ENCODE peak calls at places on chromosomes 12 and 14, in eight cellular contexts. R is uterus, Z is cardiac muscle cell, F is lower lobe of right lung, N is PC-3, L is fibroblast of lung, K is body of pancreas, X is OCI-LY7. T is an unnamed sample. For H3K9me3, the result is how much of the 10 kb centered on the place peaks cover.

GRCh38 chr14:45785240-45785639 is 532.2 kb upstream of the MIS18BP1 start:
- DNase-seq in R (no peak), Z (no peak), F (no peak), N (no peak), L (no peak), K (peak), X (no peak), T (no peak)

GRCh38 chr14:60153996-60154395 is 11.2 kb downstream of the DHRS7 start:
- DNase-seq in R (no peak), Z (no peak), F (no peak), N (no peak), L (no peak), K (no peak), X (no peak), T (no peak)

GRCh38 chr12:52020539-52021336 is 14.0 kb downstream of the TAMALIN start:
- DNase-seq in R (no peak), Z (peak), F (no peak), N (peak), L (peak), K (peak), X (peak), T (peak)

GRCh38 chr12:120140603-120141002 is 24.1 kb upstream of the RAB35 start:
- DNase-seq in R (no peak), Z (no peak), F (no peak), N (no peak), L (no peak), K (no peak), X (no peak), T (no peak)

GRCh38 chr14:44154889-44155288 is 352.2 kb downstream of the FSCB start:
- DNase-seq in R (no peak), Z (no peak), F (no peak), N (peak), L (no peak), K (no peak), X (no peak), T (no peak)

GRCh38 chr14:67357583-67358354 is 1.8 kb downstream of the ATP6V1D start:
- DNase-seq in R (no peak), Z (no peak), F (no peak), N (peak), L (no peak), K (no peak), X (no peak), T (no peak)

GRCh38 chr14:23605931-23606585 is 27.5 kb upstream of the JPH4 start:
- DNase-seq in R (no peak), Z (no peak), F (no peak), N (no peak), L (no peak), K (no peak), X (no peak), T (no peak)

GRCh38 chr14:101905614-101906013 is 58.8 kb upstream of the DYNC1H1 start:
- DNase-seq in R (no peak), Z (no peak), F (no peak), N (no peak), L (no peak), K (no peak), X (no peak), T (no peak)

GRCh38 chr12:69755302-69755701 is 16.6 kb downstream of the RAB3IP start:
- DNase-seq in R (no peak), Z (no peak), F (no peak), N (no peak), L (no peak), K (no peak), X (no peak), T (no peak)

GRCh38 chr12:69756088-69756731 is 17.6 kb downstream of the RAB3IP start:
- DNase-seq in R (no peak), Z (no peak), F (no peak), N (no peak), L (no peak), K (no peak), X (no peak), T (no peak)

GRCh38 chr12:69758105-69758504 is 19.4 kb downstream of the RAB3IP start:
- DNase-seq in R (no peak), Z (no peak), F (no peak), N (no peak), L (no peak), K (no peak), X (no peak), T (no peak)
- H3K9me3 ChIP-seq in R (under half), Z (under half), F (under half), N (under half), L (under half), K (under half), X (under half), T (under half)

GRCh38 chr12:122021193-122021821 is 377 bp upstream of the BCL7A start:
- DNase-seq in R (peak), Z (peak), F (no peak), N (peak), L (no peak), K (peak), X (peak), T (no peak)

GRCh38 chr12:122021822-122022392 is at the start of gene BCL7A:
- DNase-seq in R (peak), Z (peak), F (peak), N (peak), L (peak), K (peak), X (peak), T (peak)

GRCh38 chr12:122022393-122023338 is 982 bp downstream of the BCL7A start:
- DNase-seq in R (no peak), Z (peak), F (no peak), N (peak), L (no peak), K (peak), X (peak), T (peak)

GRCh38 chr12:122018937-122019336 is 2.7 kb upstream of the BCL7A start:
- DNase-seq in R (no peak), Z (no peak), F (no peak), N (no peak), L (no peak), K (no peak), X (no peak), T (no peak)

GRCh38 chr12:122020795-122021192 is 890 bp upstream of the BCL7A start:
- DNase-seq in R (no peak), Z (no peak), F (no peak), N (no peak), L (no peak), K (no peak), X (peak), T (no peak)
- H3K27ac ChIP-seq in R (peak), Z (no peak), F (no peak), N (peak), L (no peak), K (peak), X (peak), T (no peak)

DNA sequence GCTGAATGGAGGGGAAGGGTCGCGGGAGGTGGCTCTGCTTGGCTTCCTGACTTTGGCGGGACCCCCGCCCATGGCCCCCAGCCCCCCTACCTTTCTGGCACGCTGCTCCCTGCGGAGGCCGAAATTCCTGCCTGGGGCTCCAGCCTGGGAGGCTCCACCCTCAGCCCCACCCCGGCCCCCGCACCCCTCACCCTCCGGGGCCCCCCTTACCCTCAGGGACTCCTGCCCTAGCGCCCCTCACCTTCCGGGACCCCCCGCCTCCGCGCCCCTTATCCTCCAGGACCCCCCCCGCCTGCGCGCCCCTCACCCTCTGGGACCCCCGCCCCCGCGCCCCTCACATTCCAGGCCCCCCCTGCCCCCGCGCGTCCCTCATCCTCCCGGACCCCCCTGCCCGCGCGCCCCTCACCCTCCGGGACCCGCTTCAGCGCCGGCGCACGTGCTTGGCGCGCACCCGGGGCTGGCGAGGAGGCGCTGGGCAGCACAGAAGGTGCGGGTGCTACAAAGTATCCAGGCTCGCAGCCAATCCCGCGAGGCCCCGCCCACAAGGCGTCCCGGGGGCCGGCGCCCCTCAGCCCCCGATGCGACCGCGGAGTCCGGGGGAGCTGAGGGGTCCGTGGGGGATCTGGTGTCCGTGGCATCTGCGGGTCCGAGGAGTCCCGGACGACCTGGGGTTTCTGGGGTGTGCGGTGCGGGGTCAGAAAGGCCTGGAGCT is at the start of gene ANHX:
- DNase-seq in R (no peak), Z (no peak), F (no peak), N (no peak), L (no peak), K (no peak), X (no peak), T (no peak)
- H3K9me3 ChIP-seq in R (under half), Z (under half), F (under half), N (under half), L (under half), K (under half), X (under half), T (under half)

DNA sequence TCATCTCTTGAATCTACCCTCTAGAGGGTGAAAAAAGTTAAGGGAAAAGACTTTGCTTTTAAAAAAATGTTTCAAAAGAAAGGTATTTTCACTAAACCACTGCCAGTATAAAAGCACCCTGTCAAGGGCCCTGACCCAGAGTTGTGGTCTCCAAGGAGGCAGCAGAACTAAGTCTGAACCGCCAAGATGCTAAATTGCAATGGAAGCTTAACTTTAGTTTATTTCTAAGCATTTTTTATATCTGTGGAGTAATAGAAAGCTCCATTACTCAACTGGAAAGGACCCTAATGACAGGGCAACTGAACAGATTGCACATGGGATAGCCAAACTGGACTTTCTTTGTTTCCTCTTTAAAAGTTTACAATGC is 379.8 kb downstream of the NAV3 start:
- DNase-seq in R (no peak), Z (no peak), F (no peak), N (no peak), L (no peak), K (no peak), X (no peak), T (no peak)
- H3K27ac ChIP-seq in R (peak), Z (no peak), F (no peak), N (peak), L (peak), K (no peak), X (no peak), T (no peak)

DNA sequence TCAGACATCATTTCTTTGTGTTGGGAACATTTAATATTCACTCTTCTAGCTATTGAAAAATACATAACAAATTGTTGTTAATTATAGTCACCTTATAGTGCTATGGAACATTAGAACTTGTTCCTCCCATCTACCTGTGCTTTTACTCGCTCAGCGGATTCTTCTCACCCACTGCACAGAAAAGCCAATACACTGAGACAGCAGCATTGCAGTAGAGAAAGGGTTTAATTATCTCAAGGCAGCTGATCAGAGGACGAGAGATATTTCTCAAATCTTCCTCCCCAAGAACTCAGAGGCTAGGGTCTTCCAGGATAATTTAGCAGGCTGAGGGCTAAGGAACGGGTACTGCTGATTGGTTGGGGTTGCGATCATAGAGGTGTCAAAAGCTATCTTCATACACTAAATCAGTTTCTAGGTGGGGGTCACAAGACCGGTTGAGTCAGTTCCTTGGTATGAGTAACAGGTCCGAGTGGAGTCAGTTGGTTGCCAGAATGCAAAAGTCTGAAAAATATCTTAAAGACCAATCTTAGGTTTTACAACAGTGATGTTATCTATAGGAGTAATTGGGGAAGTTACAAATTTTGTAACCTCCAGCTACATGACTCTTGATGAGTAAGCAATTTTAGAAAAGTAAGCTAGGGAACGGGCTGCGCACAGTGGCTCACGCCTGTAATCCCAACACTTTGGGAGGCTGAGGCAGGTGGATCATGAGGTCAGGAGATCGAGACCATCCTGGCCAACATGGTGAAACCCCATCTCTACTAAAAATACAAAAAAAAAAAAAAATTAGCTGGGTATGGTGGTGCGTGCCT is 173.1 kb downstream of the FBXL14 start:
- DNase-seq in R (no peak), Z (no peak), F (no peak), N (no peak), L (no peak), K (no peak), X (no peak), T (no peak)
- H3K9me3 ChIP-seq in R (under half), Z (under half), F (under half), N (under half), L (under half), K (under half), X (under half), T (under half)

DNA sequence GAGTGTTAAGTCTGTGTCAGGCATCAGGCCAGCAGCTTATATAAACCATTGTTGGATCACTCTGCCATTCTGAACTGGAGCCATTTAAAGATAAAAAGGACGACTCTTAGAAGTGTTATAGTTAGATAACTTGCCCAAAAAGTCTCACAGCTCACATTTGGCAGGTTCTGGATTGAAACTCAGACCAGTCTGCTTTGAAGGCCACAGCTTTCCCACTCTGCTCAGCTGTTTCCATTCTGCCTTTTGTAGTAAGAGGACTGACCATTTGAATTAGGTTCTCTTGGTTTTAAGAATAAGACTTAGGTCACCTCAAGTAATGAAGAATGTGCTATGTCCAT is 197.3 kb upstream of the AMIGO2 start:
- DNase-seq in R (no peak), Z (no peak), F (no peak), N (no peak), L (no peak), K (peak), X (no peak), T (no peak)
- H3K27ac ChIP-seq in R (peak), Z (no peak), F (peak), N (peak), L (no peak), K (peak), X (peak), T (peak)

GRCh38 chr14:48563465-48563864 is 888.1 kb upstream of the MDGA2 start:
- DNase-seq in R (no peak), Z (no peak), F (no peak), N (peak), L (no peak), K (no peak), X (no peak), T (no peak)
- H3K9me3 ChIP-seq in R (under half), Z (under half), F (under half), N (under half), L (under half), K (under half), X (under half), T (under half)

T was measured in naive thymus-derived CD4-positive, alpha-beta T cell.